ENCODE peak calls at places on chromosomes 16 and 17, in ten cellular contexts. S is lung; Q is PC-3; M is iPS DF 6.9; X is H7; J is breast epithelium; H is neural progenitor cell; F is CD8-positive, alpha-beta memory T cell; R is A673; E is lower lobe of right lung. G is an unnamed sample. For H3K27me3, the result is how much of the 10 kb centered on the place peaks cover.

GRCh38 chr16:85570735-85571562 is 42.2 kb upstream of the GSE1 start:
- DNase-seq in S (peak), Q (peak), M (no peak), X (no peak), J (no peak), H (no peak), F (peak), R (no peak), E (peak), G (no peak)

GRCh38 chr17:82120148-82120547 is 22.1 kb upstream of the FASN start:
- DNase-seq in S (no peak), Q (peak), M (no peak), X (peak), J (no peak), H (no peak), F (no peak), R (no peak), E (no peak), G (peak)

GRCh38 chr17:27240086-27240801 is 53.7 kb upstream of the WSB1 start:
- DNase-seq in S (no peak), Q (no peak), M (no peak), X (peak), J (no peak), H (no peak), F (no peak), R (no peak), E (no peak), G (no peak)

GRCh38 chr17:12756786-12757185 is 32.5 kb upstream of the ARHGAP44 start:
- DNase-seq in S (no peak), Q (no peak), M (no peak), X (no peak), J (no peak), H (no peak), F (no peak), R (no peak), E (no peak), G (no peak)

GRCh38 chr16:56732832-56733231 is 2.9 kb downstream of the NUP93 start:
- DNase-seq in S (no peak), Q (no peak), M (no peak), X (no peak), J (no peak), H (no peak), F (no peak), R (no peak), E (no peak), G (no peak)

GRCh38 chr16:67931712-67932461 is at the start of gene CTRL:
- DNase-seq in S (no peak), Q (no peak), M (no peak), X (peak), J (no peak), H (no peak), F (no peak), R (no peak), E (no peak), G (no peak)

GRCh38 chr16:69476920-69477418 is 52.5 kb downstream of the CYB5B start:
- DNase-seq in S (no peak), Q (peak), M (no peak), X (no peak), J (no peak), H (no peak), F (no peak), R (peak), E (no peak), G (peak)

GRCh38 chr16:50602531-50603205 is 54.5 kb downstream of the NKD1 start:
- DNase-seq in S (no peak), Q (peak), M (no peak), X (no peak), J (peak), H (no peak), F (peak), R (no peak), E (no peak), G (no peak)

GRCh38 chr17:10735821-10736220 is 6.0 kb upstream of the TMEM220 start:
- DNase-seq in S (no peak), Q (no peak), M (no peak), X (no peak), J (no peak), H (no peak), F (no peak), R (no peak), E (no peak), G (no peak)

GRCh38 chr16:14505846-14506245 is 124.2 kb downstream of the PARN start:
- DNase-seq in S (no peak), Q (peak), M (no peak), X (no peak), J (no peak), H (no peak), F (no peak), R (no peak), E (no peak), G (no peak)

GRCh38 chr17:12342609-12343248 is 322.1 kb downstream of the MAP2K4 start:
- DNase-seq in S (no peak), Q (peak), M (peak), X (peak), J (no peak), H (peak), F (no peak), R (peak), E (no peak), G (no peak)

GRCh38 chr16:27403601-27403992 is 1.6 kb downstream of the IL21R start:
- DNase-seq in S (no peak), Q (no peak), M (no peak), X (no peak), J (no peak), H (no peak), F (no peak), R (no peak), E (no peak), G (no peak)

GRCh38 chr17:73729101-73729500 is 84.9 kb upstream of the SDK2 start:
- DNase-seq in S (no peak), Q (no peak), M (no peak), X (no peak), J (no peak), H (no peak), F (no peak), R (no peak), E (no peak), G (no peak)

GRCh38 chr17:7922499-7923289 is 6.6 kb upstream of the RNF227 start:
- DNase-seq in S (peak), Q (no peak), M (no peak), X (peak), J (peak), H (peak), F (peak), R (peak), E (peak), G (peak)

GRCh38 chr17:78313735-78314648 is 45.9 kb downstream of the SOCS3 start:
- DNase-seq in S (peak), Q (peak), M (no peak), X (peak), J (peak), H (peak), F (peak), R (peak), E (peak), G (peak)

GRCh38 chr17:4721203-4722135 is 9.8 kb upstream of the MED11 start:
- DNase-seq in S (peak), Q (peak), M (no peak), X (no peak), J (no peak), H (no peak), F (no peak), R (no peak), E (peak), G (no peak)

GRCh38 chr17:32964541-32964940 is 27.1 kb upstream of the SPACA3 start:
- DNase-seq in S (no peak), Q (no peak), M (no peak), X (no peak), J (no peak), H (no peak), F (no peak), R (no peak), E (no peak), G (no peak)

GRCh38 chr17:69581061-69581955 is 166.8 kb downstream of the MAP2K6 start:
- DNase-seq in S (no peak), Q (no peak), M (no peak), X (no peak), J (no peak), H (no peak), F (peak), R (no peak), E (no peak), G (no peak)

GRCh38 chr17:50561796-50562195 is 1.3 kb downstream of the CACNA1G start:
- DNase-seq in S (no peak), Q (no peak), M (no peak), X (peak), J (no peak), H (no peak), F (no peak), R (no peak), E (no peak), G (no peak)

GRCh38 chr16:14600164-14600563 is 29.9 kb downstream of the PARN start:
- DNase-seq in S (no peak), Q (peak), M (no peak), X (peak), J (no peak), H (peak), F (no peak), R (peak), E (no peak), G (peak)

GRCh38 chr16:78962457-78962929 is 638.0 kb downstream of the MAF start:
- DNase-seq in S (no peak), Q (no peak), M (no peak), X (no peak), J (no peak), H (no peak), F (no peak), R (no peak), E (no peak), G (no peak)

GRCh38 chr16:59698341-59698979 is 964.3 kb upstream of the GOT2 start:
- DNase-seq in S (no peak), Q (peak), M (no peak), X (no peak), J (no peak), H (no peak), F (no peak), R (no peak), E (no peak), G (peak)

GRCh38 chr16:77499373-77500285 is 64.8 kb upstream of the ADAMTS18 start:
- DNase-seq in S (no peak), Q (peak), M (no peak), X (no peak), J (no peak), H (no peak), F (no peak), R (no peak), E (no peak), G (no peak)

GRCh38 chr16:66467611-66468010 is 40.5 kb downstream of the BEAN1 start:
- DNase-seq in S (no peak), Q (no peak), M (no peak), X (no peak), J (no peak), H (no peak), F (no peak), R (no peak), E (no peak), G (no peak)

GRCh38 chr17:67585077-67585602 is 132.6 kb upstream of the NOL11 start:
- DNase-seq in S (no peak), Q (peak), M (no peak), X (no peak), J (no peak), H (no peak), F (no peak), R (peak), E (no peak), G (no peak)

GRCh38 chr17:79788989-79789942 is 7.6 kb downstream of the CBX8 start:
- DNase-seq in S (no peak), Q (no peak), M (no peak), X (peak), J (no peak), H (peak), F (no peak), R (peak), E (peak), G (no peak)

GRCh38 chr17:79785017-79785899 is 7.3 kb downstream of the CBX2 start:
- DNase-seq in S (no peak), Q (no peak), M (no peak), X (no peak), J (no peak), H (no peak), F (no peak), R (no peak), E (peak), G (no peak)

GRCh38 chr17:79785900-79786810 is 8.2 kb downstream of the CBX2 start:
- DNase-seq in S (no peak), Q (no peak), M (no peak), X (peak), J (no peak), H (no peak), F (no peak), R (no peak), E (peak), G (no peak)

GRCh38 chr17:79788455-79788854 is 8.4 kb downstream of the CBX8 start:
- DNase-seq in S (no peak), Q (no peak), M (no peak), X (peak), J (no peak), H (no peak), F (no peak), R (no peak), E (peak), G (no peak)

GRCh38 chr17:79786930-79787643 is 9.1 kb downstream of the CBX2 start:
- DNase-seq in S (no peak), Q (no peak), M (no peak), X (peak), J (no peak), H (no peak), F (no peak), R (no peak), E (peak), G (no peak)
- H3K27me3 ChIP-seq in S (under half), Q (under half), M (under half), X (under half), J (under half), H (half or more), F (under half), R (under half), E (half or more), G (half or more)

GRCh38 chr16:82135844-82136243 is 34.2 kb downstream of the MPHOSPH6 start:
- DNase-seq in S (no peak), Q (no peak), M (no peak), X (no peak), J (no peak), H (no peak), F (no peak), R (no peak), E (no peak), G (no peak)

GRCh38 chr16:82134884-82135283 is 35.1 kb downstream of the MPHOSPH6 start:
- DNase-seq in S (no peak), Q (no peak), M (no peak), X (no peak), J (no peak), H (no peak), F (no peak), R (no peak), E (no peak), G (no peak)

GRCh38 chr16:82136956-82137818 is 32.8 kb downstream of the MPHOSPH6 start:
- DNase-seq in S (no peak), Q (no peak), M (no peak), X (no peak), J (no peak), H (no peak), F (no peak), R (no peak), E (no peak), G (no peak)

GRCh38 chr16:82137819-82138177 is 32.2 kb downstream of the MPHOSPH6 start:
- DNase-seq in S (no peak), Q (no peak), M (no peak), X (no peak), J (no peak), H (no peak), F (no peak), R (no peak), E (no peak), G (no peak)

GRCh38 chr16:82138478-82139285 is 31.3 kb downstream of the MPHOSPH6 start:
- DNase-seq in S (no peak), Q (no peak), M (no peak), X (peak), J (no peak), H (no peak), F (no peak), R (no peak), E (no peak), G (no peak)
- H3K4me3 ChIP-seq in S (no peak), Q (no peak), M (peak), X (peak), J (no peak), H (peak), F (no peak), R (no peak), E (no peak), G (no peak)

GRCh38 chr17:48992433-48992832 is 4.8 kb upstream of the IGF2BP1 start:
- DNase-seq in S (no peak), Q (no peak), M (no peak), X (no peak), J (no peak), H (no peak), F (no peak), R (no peak), E (no peak), G (no peak)
- H3K27me3 ChIP-seq in S (under half), Q (half or more), M (under half), X (under half), J (half or more), H (under half), F (under half), R (under half), E (half or more), G (half or more)

DNA sequence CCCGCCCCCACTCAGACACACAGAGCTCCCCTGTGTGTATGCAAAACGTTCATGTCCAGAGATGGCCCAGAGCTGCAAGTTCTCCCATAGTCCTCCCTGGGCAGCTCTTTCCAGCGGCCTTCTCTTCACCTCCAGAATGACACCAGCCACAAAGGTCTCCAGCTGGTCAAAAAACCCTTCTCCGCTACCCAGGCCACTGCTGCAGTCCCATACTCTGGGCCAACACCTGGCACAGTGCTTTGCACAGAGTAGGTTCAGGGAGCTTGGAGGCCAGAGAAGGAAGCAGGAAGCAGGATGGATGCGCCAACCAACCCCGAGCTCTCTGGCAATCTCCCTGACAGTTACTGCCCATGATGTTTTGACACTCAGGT is 1.1 kb upstream of the STAT5B start:
- DNase-seq in S (no peak), Q (no peak), M (no peak), X (no peak), J (no peak), H (peak), F (no peak), R (no peak), E (no peak), G (no peak)
- H3K4me3 ChIP-seq in S (no peak), Q (no peak), M (no peak), X (no peak), J (peak), H (peak), F (peak), R (no peak), E (peak), G (no peak)